ENCODE peak calls at places on chromosome 5, in six cellular contexts. Z is left lung, D is PC-3, R is MCF 10A, O is omental fat pad, G is pancreas. Q is an unnamed sample.

GRCh38 chr5:175873090-175873454 is 1.7 kb downstream of the CPLX2 start:
- DNase-seq in Z (no peak), D (no peak), R (no peak), O (no peak), G (no peak), Q (peak)

GRCh38 chr5:76547242-76547890 is 75.8 kb downstream of the F2RL2 start:
- DNase-seq in Z (no peak), D (no peak), R (no peak), O (no peak), G (no peak), Q (no peak)

GRCh38 chr5:78065663-78066062 is 228.8 kb downstream of the AP3B1 start:
- DNase-seq in Z (no peak), D (peak), R (no peak), O (no peak), G (no peak), Q (no peak)

GRCh38 chr5:93092349-93093105 is 488.5 kb downstream of the NR2F1-AS1 start:
- DNase-seq in Z (no peak), D (peak), R (peak), O (no peak), G (no peak), Q (no peak)

GRCh38 chr5:60578295-60578694 is 121.7 kb downstream of the DEPDC1B start:
- DNase-seq in Z (no peak), D (no peak), R (no peak), O (no peak), G (no peak), Q (no peak)

GRCh38 chr5:174732040-174733020 is 7.9 kb downstream of the MSX2 start:
- DNase-seq in Z (no peak), D (no peak), R (no peak), O (no peak), G (no peak), Q (no peak)

GRCh38 chr5:154892370-154892771 is 33.9 kb downstream of the CNOT8 start:
- DNase-seq in Z (no peak), D (no peak), R (no peak), O (no peak), G (no peak), Q (no peak)

GRCh38 chr5:5219541-5219940 is 79.4 kb downstream of the ADAMTS16 start:
- DNase-seq in Z (no peak), D (no peak), R (no peak), O (no peak), G (no peak), Q (no peak)

GRCh38 chr5:74649421-74649973 is 9.0 kb upstream of the ENC1 start:
- DNase-seq in Z (no peak), D (no peak), R (no peak), O (no peak), G (no peak), Q (no peak)

GRCh38 chr5:139193928-139194327 is 4.2 kb downstream of the SIL1 start:
- DNase-seq in Z (no peak), D (no peak), R (peak), O (no peak), G (no peak), Q (no peak)

GRCh38 chr5:81288021-81288433 is 13.4 kb upstream of the ZCCHC9 start:
- DNase-seq in Z (no peak), D (no peak), R (no peak), O (no peak), G (no peak), Q (no peak)

GRCh38 chr5:113067635-113068344 is 91.2 kb downstream of the DCP2 start:
- DNase-seq in Z (no peak), D (no peak), R (no peak), O (no peak), G (no peak), Q (no peak)

GRCh38 chr5:2848634-2849033 is 97.2 kb upstream of the IRX2 start:
- DNase-seq in Z (no peak), D (peak), R (peak), O (no peak), G (no peak), Q (no peak)

GRCh38 chr5:62690421-62690820 is 111.8 kb downstream of the LRRC70 start:
- DNase-seq in Z (no peak), D (no peak), R (no peak), O (no peak), G (no peak), Q (no peak)
- TF ChIP-seq CTCF in Z (no peak), D (no peak), R (no peak), O (no peak), G (no peak), Q (no peak)

DNA sequence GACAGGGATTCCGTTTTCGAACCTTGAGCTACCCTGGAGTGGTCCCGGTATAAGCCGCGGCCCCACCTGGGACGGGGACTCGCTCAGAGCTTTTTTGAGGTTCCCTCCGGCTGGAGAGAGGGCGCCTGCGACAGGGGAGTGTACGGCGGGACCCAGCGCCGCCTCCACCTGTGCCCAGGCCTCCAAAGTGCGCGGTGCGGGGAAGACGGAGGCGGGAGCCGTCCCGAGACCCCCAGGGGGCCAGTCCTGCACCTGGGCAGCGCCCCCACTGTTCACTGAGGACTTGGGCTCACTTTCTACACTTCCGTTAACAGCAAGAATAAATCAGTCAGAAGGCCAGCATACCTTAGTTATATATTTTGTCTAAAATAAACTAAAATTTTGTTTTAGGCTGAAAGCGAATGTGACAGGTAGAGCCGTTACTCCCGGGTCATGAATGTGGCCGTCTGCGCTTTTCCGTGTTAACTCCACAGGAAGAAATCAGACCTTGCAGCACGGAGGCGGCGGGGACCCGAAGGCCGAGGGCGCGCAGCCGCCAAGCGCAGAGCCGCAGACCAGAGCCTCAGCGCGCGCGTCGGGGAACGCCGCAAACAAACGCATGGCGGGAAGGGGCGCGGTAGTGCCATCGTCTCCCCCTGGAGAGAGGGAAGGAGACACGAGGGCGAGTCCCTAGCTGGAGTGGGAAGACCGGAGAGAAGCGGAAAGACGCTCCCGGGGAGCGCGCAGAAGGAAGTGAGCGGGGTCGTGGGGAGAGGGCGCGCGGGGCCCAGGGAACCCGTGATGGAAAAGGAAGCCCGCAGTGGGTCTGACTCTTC is 14.1 kb downstream of the TRIM7 start:
- DNase-seq in Z (peak), D (peak), R (no peak), O (no peak), G (no peak), Q (peak)
- TF ChIP-seq CTCF in Z (no peak), D (peak), R (peak), O (no peak), G (no peak), Q (no peak)

GRCh38 chr5:68661237-68661636 is 432.6 kb upstream of the SLC30A5 start:
- DNase-seq in Z (no peak), D (peak), R (peak), O (no peak), G (no peak), Q (no peak)
- TF ChIP-seq CTCF in Z (no peak), D (peak), R (peak), O (no peak), G (no peak), Q (peak)

GRCh38 chr5:43623048-43623447 is 20.1 kb downstream of the NNT start:
- DNase-seq in Z (no peak), D (no peak), R (no peak), O (no peak), G (no peak), Q (no peak)

GRCh38 chr5:43631182-43631910 is 28.4 kb downstream of the NNT start:
- DNase-seq in Z (no peak), D (peak), R (peak), O (no peak), G (peak), Q (no peak)

GRCh38 chr5:43627028-43627427 is 24.0 kb downstream of the NNT start:
- DNase-seq in Z (no peak), D (peak), R (peak), O (no peak), G (no peak), Q (no peak)
- TF ChIP-seq CTCF in Z (peak), D (peak), R (peak), O (no peak), G (no peak), Q (peak)

GRCh38 chr5:55187370-55187769 is 14.4 kb upstream of the CDC20B start:
- DNase-seq in Z (no peak), D (peak), R (peak), O (no peak), G (no peak), Q (no peak)
- TF ChIP-seq CTCF in Z (no peak), D (peak), R (peak), O (no peak), G (no peak), Q (no peak)